ENCODE peak calls at places on chromosomes 4 and X, in five cellular contexts. J is heart left ventricle, D is SK-N-SH, E is uterus, R is endodermal cell. F is an unnamed sample.

GRCh38 chr4:141702472-141703182 is 66.2 kb downstream of the IL15 start:
- DNase-seq in J (no peak), D (no peak), E (no peak), R (peak), F (no peak)

GRCh38 chr4:127352220-127352619 is 280.5 kb upstream of the INTU start:
- DNase-seq in J (no peak), D (no peak), E (no peak), R (peak), F (no peak)

GRCh38 chr4:101284546-101284945 is 62.8 kb downstream of the PPP3CA start:
- DNase-seq in J (no peak), D (no peak), E (no peak), R (no peak), F (no peak)

GRCh38 chr4:47383829-47384427 is 79.6 kb downstream of the COMMD8 start:
- DNase-seq in J (no peak), D (peak), E (no peak), R (no peak), F (no peak)

GRCh38 chr4:26088433-26088928 is 174.5 kb downstream of the SMIM20 start:
- DNase-seq in J (no peak), D (no peak), E (no peak), R (no peak), F (no peak)

GRCh38 chr4:14607578-14607977 is 394.7 kb upstream of the CPEB2 start:
- DNase-seq in J (no peak), D (no peak), E (no peak), R (no peak), F (no peak)

GRCh38 chr4:169314906-169315305 is 44.1 kb upstream of the SH3RF1 start:
- DNase-seq in J (peak), D (peak), E (peak), R (no peak), F (no peak)

GRCh38 chr4:15891312-15891711 is 47.2 kb downstream of the FGFBP1 start:
- DNase-seq in J (no peak), D (no peak), E (no peak), R (no peak), F (no peak)

GRCh38 chr4:108008721-108009120 is 19.0 kb downstream of the HADH start:
- DNase-seq in J (no peak), D (no peak), E (no peak), R (no peak), F (no peak)

GRCh38 chr4:54852602-54853001 is 194.8 kb downstream of the KIT start:
- DNase-seq in J (no peak), D (no peak), E (no peak), R (no peak), F (no peak)

GRCh38 chr4:185838514-185839203 is 26.7 kb upstream of the SORBS2 start:
- DNase-seq in J (no peak), D (no peak), E (no peak), R (no peak), F (no peak)

GRCh38 chr4:55758081-55758480 is 61.5 kb upstream of the EXOC1L start:
- DNase-seq in J (no peak), D (no peak), E (no peak), R (no peak), F (no peak)

GRCh38 chr4:40193018-40193571 is 3.7 kb upstream of the RHOH start:
- DNase-seq in J (no peak), D (no peak), E (no peak), R (no peak), F (no peak)

GRCh38 chr4:93684571-93684970 is 144.0 kb upstream of the ATOH1 start:
- DNase-seq in J (no peak), D (no peak), E (no peak), R (no peak), F (no peak)

GRCh38 chr4:100422911-100423310 is 94.9 kb downstream of the EMCN start:
- DNase-seq in J (no peak), D (no peak), E (no peak), R (no peak), F (no peak)

GRCh38 chr4:165378763-165379631 is at the start of gene CPE:
- DNase-seq in J (peak), D (peak), E (peak), R (peak), F (peak)

GRCh38 chr4:89558147-89558546 is 250.5 kb upstream of the GPRIN3 start:
- DNase-seq in J (no peak), D (no peak), E (no peak), R (peak), F (no peak)
- TF ChIP-seq CTCF in J (no peak), D (peak), E (no peak), R (peak), F (peak)

GRCh38 chr4:121112530-121112929 is 40.2 kb upstream of the NDNF start:
- DNase-seq in J (no peak), D (no peak), E (no peak), R (no peak), F (no peak)
- TF ChIP-seq CTCF in J (peak), D (peak), E (no peak), R (peak), F (peak)

GRCh38 chr4:111630705-111631104 is 514.5 kb upstream of the FAM241A start:
- DNase-seq in J (no peak), D (peak), E (no peak), R (no peak), F (no peak)

GRCh38 chr4:111628437-111628836 is 516.8 kb upstream of the FAM241A start:
- DNase-seq in J (no peak), D (no peak), E (no peak), R (peak), F (no peak)

GRCh38 chr4:111633663-111634266 is 511.5 kb upstream of the FAM241A start:
- DNase-seq in J (no peak), D (no peak), E (no peak), R (no peak), F (no peak)

GRCh38 chr4:111632752-111633151 is 512.5 kb upstream of the FAM241A start:
- DNase-seq in J (no peak), D (no peak), E (no peak), R (no peak), F (no peak)

DNA sequence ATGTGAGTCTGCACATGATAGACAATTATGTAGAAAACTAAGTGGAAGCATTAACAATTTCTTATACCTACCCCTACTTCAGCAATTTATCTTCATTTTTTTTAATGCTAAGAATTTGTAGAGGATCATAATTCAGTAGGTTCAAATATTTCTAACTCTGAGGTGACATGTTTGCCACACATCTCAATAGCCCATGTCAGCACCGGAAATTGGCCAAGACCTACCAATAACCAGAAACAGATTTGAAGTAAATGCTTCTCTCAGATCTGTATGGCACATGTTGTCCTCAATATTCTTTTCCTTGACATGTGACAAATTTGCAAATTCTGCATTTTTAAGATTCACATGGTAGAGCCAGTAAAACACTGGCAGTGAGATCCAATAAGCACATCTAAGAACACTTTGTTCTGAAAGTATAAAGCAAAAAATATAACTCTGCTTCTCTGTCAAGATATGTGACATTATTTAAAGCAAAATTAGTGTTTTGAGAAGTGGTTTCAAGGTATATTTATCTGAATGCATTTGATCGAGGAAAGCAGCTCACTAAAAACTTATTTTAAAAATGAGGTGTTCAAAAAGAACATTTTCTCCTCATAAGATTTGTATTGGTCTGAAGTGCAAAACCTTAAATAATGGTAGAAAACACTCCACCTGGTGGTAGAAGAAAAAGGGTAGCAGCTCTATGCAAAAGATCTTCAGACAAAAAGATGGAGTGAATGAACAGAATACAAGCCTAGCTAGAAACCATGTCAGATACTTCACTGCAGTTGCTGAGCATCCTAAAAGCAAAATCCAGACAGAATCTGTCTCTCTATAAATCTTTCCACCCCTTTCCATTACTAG is 513.9 kb upstream of the FAM241A start:
- DNase-seq in J (no peak), D (no peak), E (no peak), R (no peak), F (no peak)
- TF ChIP-seq CTCF in J (peak), D (peak), E (no peak), R (peak), F (peak)

GRCh38 chrX:72128881-72129280 is 2.8 kb downstream of the RTL5 start:
- DNase-seq in J (no peak), D (peak), E (no peak), R (peak), F (no peak)
- TF ChIP-seq CTCF in J (peak), D (peak), E (no peak), R (peak), F (peak)

DNA sequence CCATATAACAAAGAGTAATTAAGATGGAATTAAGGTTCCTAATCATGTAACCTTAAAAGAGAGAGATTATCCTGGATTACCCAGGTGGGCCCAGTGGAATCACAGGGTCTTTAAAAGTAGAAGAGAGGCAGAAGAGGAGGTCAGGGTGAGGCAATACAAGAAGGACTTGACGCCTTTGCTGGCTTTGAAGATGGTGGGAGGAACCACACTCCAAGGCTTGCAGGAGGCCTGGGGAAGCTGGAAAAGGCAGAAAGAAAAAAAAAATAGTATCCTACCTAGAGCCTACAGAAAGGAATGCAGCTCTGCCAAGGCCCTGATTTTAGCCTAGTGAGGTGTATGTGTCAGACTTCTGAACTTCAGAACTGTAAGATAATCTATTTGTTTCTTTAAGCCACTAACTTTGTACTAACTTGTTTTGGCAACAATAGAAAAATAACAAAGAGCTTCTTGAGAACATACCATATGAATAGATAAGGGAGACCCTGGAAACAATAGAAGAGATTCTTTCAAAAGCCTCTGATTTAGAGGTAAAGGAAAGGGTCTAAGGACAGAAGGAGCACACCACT is 229.9 kb upstream of the TTC29 start:
- DNase-seq in J (no peak), D (no peak), E (no peak), R (peak), F (no peak)
- TF ChIP-seq CTCF in J (no peak), D (no peak), E (no peak), R (no peak), F (no peak)

DNA sequence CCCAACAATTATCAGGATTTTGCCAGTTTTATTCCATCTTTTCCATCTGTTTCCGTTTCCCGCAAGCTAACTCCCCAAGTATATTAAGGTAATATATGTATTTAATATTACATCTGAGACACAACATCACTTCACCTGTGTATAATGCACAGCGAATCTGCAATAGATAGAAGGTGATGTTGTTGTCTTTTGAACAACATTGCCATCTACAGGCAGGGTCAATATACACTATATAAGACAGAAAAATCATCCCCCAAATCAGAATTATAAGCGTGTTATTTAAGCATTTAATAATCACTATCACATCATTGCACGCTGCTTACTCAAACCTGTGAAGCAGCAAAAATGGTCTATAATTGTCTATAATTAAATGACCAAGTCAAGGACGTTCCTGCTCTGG is 1115.5 kb downstream of the NLGN4X start:
- DNase-seq in J (no peak), D (no peak), E (no peak), R (no peak), F (no peak)
- TF ChIP-seq CTCF in J (peak), D (peak), E (peak), R (peak), F (peak)

DNA sequence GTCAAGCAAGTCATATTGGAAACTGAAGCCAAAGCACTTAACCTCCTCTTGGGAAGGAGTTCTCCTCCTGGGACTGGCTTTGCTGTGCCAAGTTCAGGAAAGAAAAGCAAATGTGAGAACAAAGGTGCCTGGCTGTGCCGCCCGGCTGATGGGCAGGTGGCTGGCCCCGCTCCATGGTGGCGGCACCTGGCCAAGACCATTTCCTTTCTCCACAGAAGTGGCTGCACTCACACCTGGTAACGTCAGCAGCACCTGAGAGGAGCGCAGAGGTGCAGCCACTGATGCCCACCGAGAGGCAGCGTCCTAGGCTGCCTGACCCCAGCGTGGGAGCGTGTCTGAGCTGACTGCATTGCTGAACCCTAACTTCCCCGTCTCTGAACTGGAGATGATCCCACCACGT is 54.3 kb downstream of the DCTD start:
- DNase-seq in J (peak), D (no peak), E (no peak), R (peak), F (no peak)
- TF ChIP-seq CTCF in J (no peak), D (no peak), E (no peak), R (no peak), F (no peak)

F was measured in type B pancreatic cell.